ENCODE peak calls at places on chromosomes 12 and 14, in nine cellular contexts. S, B, A, Q, T, Y, I, K and H are unnamed samples.

GRCh38 chr12:26340649-26341048 is 145.3 kb downstream of the SSPN start:
- DNase-seq in S (no peak), B (peak), A (no peak), Q (no peak), T (no peak), Y (no peak), I (no peak), K (peak), H (no peak)

GRCh38 chr12:53786411-53786810 is 34.6 kb upstream of the CISTR start:
- DNase-seq in S (no peak), B (no peak), A (no peak), Q (no peak), T (no peak), Y (no peak), I (no peak), K (no peak), H (no peak)

GRCh38 chr12:76546889-76547288 is 12.7 kb downstream of the OSBPL8 start:
- DNase-seq in S (no peak), B (no peak), A (no peak), Q (no peak), T (no peak), Y (no peak), I (no peak), K (no peak), H (no peak)

GRCh38 chr12:104513681-104514080 is 56.9 kb downstream of the CHST11 start:
- DNase-seq in S (no peak), B (no peak), A (no peak), Q (no peak), T (peak), Y (no peak), I (no peak), K (no peak), H (no peak)

GRCh38 chr14:89458713-89459112 is 41.7 kb upstream of the FOXN3 start:
- DNase-seq in S (no peak), B (no peak), A (no peak), Q (no peak), T (no peak), Y (no peak), I (no peak), K (no peak), H (no peak)

GRCh38 chr12:50725011-50725899 is 38.6 kb upstream of the ATF1 start:
- DNase-seq in S (no peak), B (no peak), A (no peak), Q (no peak), T (peak), Y (no peak), I (no peak), K (peak), H (peak)

GRCh38 chr12:32265461-32265860 is 133.9 kb upstream of the FGD4 start:
- DNase-seq in S (no peak), B (no peak), A (no peak), Q (no peak), T (no peak), Y (no peak), I (no peak), K (no peak), H (no peak)

GRCh38 chr14:89214221-89214965 is 202.6 kb downstream of the FOXN3 start:
- DNase-seq in S (no peak), B (peak), A (no peak), Q (no peak), T (peak), Y (no peak), I (peak), K (no peak), H (no peak)

GRCh38 chr12:65565601-65566560 is 258.4 kb upstream of the HMGA2 start:
- DNase-seq in S (peak), B (no peak), A (peak), Q (no peak), T (peak), Y (no peak), I (no peak), K (peak), H (peak)

GRCh38 chr12:48183091-48183875 is at the start of gene CCDC184:
- DNase-seq in S (no peak), B (peak), A (no peak), Q (peak), T (peak), Y (peak), I (peak), K (peak), H (no peak)

GRCh38 chr12:57734586-57734985 is 4.0 kb downstream of the AGAP2 start:
- DNase-seq in S (no peak), B (no peak), A (no peak), Q (no peak), T (no peak), Y (no peak), I (no peak), K (no peak), H (no peak)

GRCh38 chr12:22287056-22287455 is 47.5 kb downstream of the ST8SIA1 start:
- DNase-seq in S (no peak), B (no peak), A (no peak), Q (no peak), T (no peak), Y (no peak), I (no peak), K (no peak), H (no peak)

GRCh38 chr12:74537126-74537706 is 419 bp upstream of the ATXN7L3B start:
- DNase-seq in S (peak), B (no peak), A (peak), Q (peak), T (no peak), Y (no peak), I (no peak), K (peak), H (peak)

GRCh38 chr14:64725360-64725815 is 21.2 kb downstream of the PLEKHG3 start:
- DNase-seq in S (no peak), B (no peak), A (no peak), Q (peak), T (no peak), Y (no peak), I (peak), K (no peak), H (no peak)

GRCh38 chr12:46174061-46174662 is 94.7 kb downstream of the SLC38A1 start:
- DNase-seq in S (no peak), B (no peak), A (no peak), Q (no peak), T (no peak), Y (no peak), I (no peak), K (no peak), H (no peak)

GRCh38 chr12:93514853-93515252 is 47.5 kb downstream of the MRPL42 start:
- DNase-seq in S (peak), B (no peak), A (peak), Q (no peak), T (peak), Y (no peak), I (no peak), K (peak), H (peak)

GRCh38 chr14:61710853-61711817 is 15.8 kb downstream of the HIF1A start:
- DNase-seq in S (no peak), B (no peak), A (no peak), Q (no peak), T (no peak), Y (no peak), I (no peak), K (peak), H (no peak)

GRCh38 chr12:123779551-123779950 is 17.4 kb downstream of the DNAH10 start:
- DNase-seq in S (no peak), B (no peak), A (no peak), Q (no peak), T (no peak), Y (no peak), I (no peak), K (no peak), H (no peak)

GRCh38 chr14:102029956-102030355 is 56.9 kb downstream of the HSP90AA1 start:
- DNase-seq in S (peak), B (no peak), A (peak), Q (peak), T (peak), Y (no peak), I (no peak), K (no peak), H (no peak)

GRCh38 chr14:77026166-77026929 is 2.2 kb downstream of the IRF2BPL start:
- DNase-seq in S (no peak), B (no peak), A (no peak), Q (peak), T (peak), Y (no peak), I (peak), K (peak), H (no peak)

GRCh38 chr14:43540948-43541347 is 966.1 kb downstream of the FSCB start:
- DNase-seq in S (no peak), B (no peak), A (no peak), Q (no peak), T (no peak), Y (no peak), I (no peak), K (no peak), H (no peak)